ENCODE peak calls at places on chromosomes 7 and 10, in six cellular contexts. E is left lung, A is OCI-M1, V is ACHN, I is LoVo, M is AG08395. G is an unnamed sample.

GRCh38 chr7:72540923-72541322 is 128.8 kb upstream of the CALN1 start:
- DNase-seq in V (no peak), A (no peak), E (no peak), M (no peak), I (no peak), G (no peak)

GRCh38 chr7:143936087-143937009 is 1.3 kb downstream of the OR2F2 start:
- DNase-seq in A (no peak), E (no peak), I (no peak), V (no peak), M (peak; percentile 72), G (no peak)

GRCh38 chr7:100208911-100209408 is 10.8 kb upstream of the PVRIG start:
- DNase-seq in I (no peak), M (no peak), A (peak; percentile 86), E (no peak), V (no peak), G (no peak)

GRCh38 chr7:47786557-47787248 is 161.6 kb downstream of the PKD1L1 start:
- DNase-seq in I (peak; percentile 73), M (peak; percentile 90), A (no peak), E (peak; percentile 74), V (peak; percentile 100), G (no peak)

GRCh38 chr10:132396495-132397035 is 435 bp upstream of the PWWP2B start:
- DNase-seq in E (no peak), I (peak; percentile 56), M (peak; percentile 74), V (peak; percentile 79), A (peak; percentile 82), G (no peak)

GRCh38 chr10:24561453-24561852 is 162.2 kb downstream of the ARHGAP21 start:
- DNase-seq in V (no peak), M (no peak), I (no peak), E (no peak), A (no peak), G (no peak)

GRCh38 chr10:14695833-14696232 is 78.9 kb downstream of the FAM107B start:
- DNase-seq in A (no peak), E (no peak), V (no peak), I (no peak), M (no peak), G (no peak)

GRCh38 chr10:9028211-9028610 is 973.7 kb downstream of the GATA3 start:
- DNase-seq in M (no peak), I (no peak), V (no peak), E (no peak), A (no peak), G (no peak)

GRCh38 chr7:131072505-131073091 is 255.1 kb upstream of the MKLN1 start:
- DNase-seq in V (peak; percentile 84), A (peak; percentile 80), M (peak; percentile 30), I (no peak), E (no peak), G (peak; percentile 5)

GRCh38 chr7:721619-722248 is 4.8 kb upstream of the DNAAF5 start:
- DNase-seq in A (peak; percentile 19), I (no peak), M (no peak), V (no peak), E (peak; percentile 14), G (no peak)

GRCh38 chr7:138663741-138664710 is 37.1 kb downstream of the SVOPL start:
- DNase-seq in E (no peak), M (peak; percentile 19), A (no peak), I (no peak), V (peak; percentile 19), G (no peak)